ENCODE peak calls at places on chromosomes 16 and 17, in eight cellular contexts. One of them, this sample, is unnamed.

GRCh38 chr17:57561072-57561861 is 183.8 kb downstream of the CCDC182 start:
- DNase-seq in AG09309: no peak
- DNase-seq in mucosa of descending colon: no peak
- DNase-seq in CD8-positive, alpha-beta T cell: no peak
- DNase-seq in pancreas: no peak
- DNase-seq in endothelial cell: no peak
- DNase-seq in GM06990: no peak
- DNase-seq in B cell: no peak
- DNase-seq in this sample: peak; percentile 85

GRCh38 chr16:48609453-48610023 is 442 bp downstream of the N4BP1 start:
- DNase-seq in AG09309: no peak
- DNase-seq in mucosa of descending colon: peak; percentile 53
- DNase-seq in CD8-positive, alpha-beta T cell: peak; percentile 62
- DNase-seq in pancreas: peak; percentile 91
- DNase-seq in endothelial cell: no peak
- DNase-seq in GM06990: peak; percentile 77
- DNase-seq in B cell: no peak
- DNase-seq in this sample: peak; percentile 61

GRCh38 chr16:28181557-28181914 is 30.2 kb downstream of the XPO6 start:
- DNase-seq in AG09309: peak; percentile 79
- DNase-seq in mucosa of descending colon: peak; percentile 33
- DNase-seq in CD8-positive, alpha-beta T cell: no peak
- DNase-seq in pancreas: no peak
- DNase-seq in endothelial cell: no peak
- DNase-seq in GM06990: no peak
- DNase-seq in B cell: no peak
- DNase-seq in this sample: peak; percentile 68

GRCh38 chr17:65389426-65389825 is 172.0 kb downstream of the AXIN2 start:
- DNase-seq in AG09309: peak; percentile 10
- DNase-seq in mucosa of descending colon: no peak
- DNase-seq in CD8-positive, alpha-beta T cell: no peak
- DNase-seq in pancreas: no peak
- DNase-seq in endothelial cell: no peak
- DNase-seq in GM06990: no peak
- DNase-seq in B cell: no peak
- DNase-seq in this sample: no peak

GRCh38 chr16:82016268-82016667 is 5.0 kb upstream of the SDR42E1 start:
- DNase-seq in AG09309: no peak
- DNase-seq in mucosa of descending colon: peak; percentile 57
- DNase-seq in CD8-positive, alpha-beta T cell: no peak
- DNase-seq in pancreas: no peak
- DNase-seq in endothelial cell: peak; percentile 11
- DNase-seq in GM06990: no peak
- DNase-seq in B cell: no peak
- DNase-seq in this sample: no peak

GRCh38 chr16:23979982-23980381 is 144.2 kb downstream of the PRKCB start:
- DNase-seq in AG09309: no peak
- DNase-seq in mucosa of descending colon: no peak
- DNase-seq in CD8-positive, alpha-beta T cell: no peak
- DNase-seq in pancreas: no peak
- DNase-seq in endothelial cell: no peak
- DNase-seq in GM06990: no peak
- DNase-seq in B cell: no peak
- DNase-seq in this sample: no peak

GRCh38 chr17:28476076-28476475 is 2.6 kb downstream of the SLC13A2 start:
- DNase-seq in AG09309: no peak
- DNase-seq in mucosa of descending colon: no peak
- DNase-seq in CD8-positive, alpha-beta T cell: no peak
- DNase-seq in pancreas: no peak
- DNase-seq in endothelial cell: no peak
- DNase-seq in GM06990: no peak
- DNase-seq in B cell: no peak
- DNase-seq in this sample: no peak

GRCh38 chr16:21166561-21166961 is 8.1 kb downstream of the LDAF1 start:
- DNase-seq in AG09309: no peak
- DNase-seq in mucosa of descending colon: no peak
- DNase-seq in CD8-positive, alpha-beta T cell: no peak
- DNase-seq in pancreas: no peak
- DNase-seq in endothelial cell: no peak
- DNase-seq in GM06990: no peak
- DNase-seq in B cell: no peak
- DNase-seq in this sample: no peak

DNA sequence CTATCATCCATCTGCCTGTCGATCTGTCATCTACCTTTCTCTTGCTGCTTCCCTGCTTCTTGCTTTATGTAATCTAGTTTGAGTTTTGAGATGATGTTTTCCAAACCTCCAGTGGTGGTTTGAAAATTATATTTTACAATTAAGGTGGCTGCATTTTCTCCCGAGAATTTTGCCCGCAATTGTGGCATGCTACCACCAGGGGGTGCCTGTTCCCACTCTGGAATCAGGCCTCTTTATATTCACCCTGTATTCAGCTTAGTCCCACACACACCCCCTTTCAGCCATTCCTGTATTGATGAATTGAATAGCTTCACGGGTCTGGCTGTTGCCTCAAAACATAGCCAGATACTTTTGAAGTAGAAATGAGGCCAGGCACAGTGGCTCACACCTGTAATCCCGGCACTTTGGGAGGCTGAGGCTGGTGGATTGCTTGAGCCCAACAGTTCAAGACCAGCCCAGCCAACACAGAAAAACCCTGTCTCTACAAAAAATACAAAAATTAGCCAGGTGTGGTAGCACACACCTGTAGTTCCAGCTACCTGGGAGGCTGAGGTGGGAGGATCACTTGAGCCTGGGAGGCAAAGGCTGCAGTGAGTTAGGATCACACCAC is 3.2 kb downstream of the PRSS22 start:
- DNase-seq in AG09309: no peak
- DNase-seq in mucosa of descending colon: no peak
- DNase-seq in CD8-positive, alpha-beta T cell: no peak
- DNase-seq in pancreas: no peak
- DNase-seq in endothelial cell: no peak
- DNase-seq in GM06990: no peak
- DNase-seq in B cell: peak; percentile 8
- DNase-seq in this sample: no peak
- TF ChIP-seq CTCF in AG09309: peak; percentile 42
- TF ChIP-seq CTCF in mucosa of descending colon: no peak
- TF ChIP-seq CTCF in CD8-positive, alpha-beta T cell: no peak
- TF ChIP-seq CTCF in pancreas: no peak
- TF ChIP-seq CTCF in endothelial cell: peak; percentile 94
- TF ChIP-seq CTCF in GM06990: peak; percentile 43
- TF ChIP-seq CTCF in B cell: no peak
- TF ChIP-seq CTCF in this sample: peak; percentile 69

GRCh38 chr16:168424-168823 is 2.6 kb downstream of the HBM start:
- DNase-seq in AG09309: no peak
- DNase-seq in mucosa of descending colon: no peak
- DNase-seq in CD8-positive, alpha-beta T cell: no peak
- DNase-seq in pancreas: no peak
- DNase-seq in endothelial cell: no peak
- DNase-seq in GM06990: no peak
- DNase-seq in B cell: no peak
- DNase-seq in this sample: no peak
- TF ChIP-seq CTCF in AG09309: no peak
- TF ChIP-seq CTCF in mucosa of descending colon: no peak
- TF ChIP-seq CTCF in CD8-positive, alpha-beta T cell: no peak
- TF ChIP-seq CTCF in pancreas: no peak
- TF ChIP-seq CTCF in endothelial cell: no peak
- TF ChIP-seq CTCF in GM06990: no peak
- TF ChIP-seq CTCF in B cell: no peak
- TF ChIP-seq CTCF in this sample: no peak

GRCh38 chr16:53952215-53953208 is 248.6 kb downstream of the FTO start:
- DNase-seq in AG09309: no peak
- DNase-seq in mucosa of descending colon: no peak
- DNase-seq in CD8-positive, alpha-beta T cell: no peak
- DNase-seq in pancreas: no peak
- DNase-seq in endothelial cell: no peak
- DNase-seq in GM06990: peak; percentile 2
- DNase-seq in B cell: no peak
- DNase-seq in this sample: no peak
- TF ChIP-seq CTCF in AG09309: no peak
- TF ChIP-seq CTCF in mucosa of descending colon: no peak
- TF ChIP-seq CTCF in CD8-positive, alpha-beta T cell: no peak
- TF ChIP-seq CTCF in pancreas: no peak
- TF ChIP-seq CTCF in endothelial cell: no peak
- TF ChIP-seq CTCF in GM06990: no peak
- TF ChIP-seq CTCF in B cell: no peak
- TF ChIP-seq CTCF in this sample: no peak

GRCh38 chr16:71870818-71871217 is 13.2 kb downstream of the ZNF821 start:
- DNase-seq in AG09309: no peak
- DNase-seq in mucosa of descending colon: no peak
- DNase-seq in CD8-positive, alpha-beta T cell: no peak
- DNase-seq in pancreas: no peak
- DNase-seq in endothelial cell: no peak
- DNase-seq in GM06990: no peak
- DNase-seq in B cell: no peak
- DNase-seq in this sample: no peak

GRCh38 chr16:71865173-71865863 is 18.7 kb downstream of the ZNF821 start:
- DNase-seq in AG09309: no peak
- DNase-seq in mucosa of descending colon: no peak
- DNase-seq in CD8-positive, alpha-beta T cell: no peak
- DNase-seq in pancreas: no peak
- DNase-seq in endothelial cell: no peak
- DNase-seq in GM06990: no peak
- DNase-seq in B cell: no peak
- DNase-seq in this sample: no peak

GRCh38 chr16:71863995-71864394 is 18.2 kb downstream of the ATXN1L start:
- DNase-seq in AG09309: no peak
- DNase-seq in mucosa of descending colon: no peak
- DNase-seq in CD8-positive, alpha-beta T cell: no peak
- DNase-seq in pancreas: no peak
- DNase-seq in endothelial cell: no peak
- DNase-seq in GM06990: no peak
- DNase-seq in B cell: no peak
- DNase-seq in this sample: no peak

GRCh38 chr16:71869089-71869488 is 14.9 kb downstream of the ZNF821 start:
- DNase-seq in AG09309: no peak
- DNase-seq in mucosa of descending colon: no peak
- DNase-seq in CD8-positive, alpha-beta T cell: no peak
- DNase-seq in pancreas: no peak
- DNase-seq in endothelial cell: no peak
- DNase-seq in GM06990: no peak
- DNase-seq in B cell: no peak
- DNase-seq in this sample: no peak

DNA sequence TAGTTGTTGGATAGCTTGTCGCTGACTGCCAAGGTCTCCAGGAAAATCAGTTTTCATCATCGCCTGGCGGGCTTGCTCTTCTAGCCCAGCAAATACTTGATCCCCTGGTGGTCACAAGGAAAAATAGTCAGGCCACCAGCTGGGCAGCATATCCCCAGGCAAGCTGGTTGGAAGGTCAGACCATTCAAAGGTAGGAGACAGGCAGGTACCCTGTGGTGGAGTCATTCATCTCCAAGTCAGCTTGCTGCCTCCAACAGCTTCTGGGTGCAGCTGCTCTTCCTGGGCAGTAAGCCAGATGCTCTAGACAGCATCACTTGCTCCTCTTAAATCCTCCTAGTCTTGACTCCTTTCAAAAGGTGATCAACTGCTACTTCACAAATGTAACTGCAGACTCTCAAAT is 16.0 kb downstream of the ZNF821 start:
- DNase-seq in AG09309: no peak
- DNase-seq in mucosa of descending colon: no peak
- DNase-seq in CD8-positive, alpha-beta T cell: no peak
- DNase-seq in pancreas: no peak
- DNase-seq in endothelial cell: no peak
- DNase-seq in GM06990: no peak
- DNase-seq in B cell: no peak
- DNase-seq in this sample: no peak
- TF ChIP-seq CTCF in AG09309: no peak
- TF ChIP-seq CTCF in mucosa of descending colon: no peak
- TF ChIP-seq CTCF in CD8-positive, alpha-beta T cell: no peak
- TF ChIP-seq CTCF in pancreas: no peak
- TF ChIP-seq CTCF in endothelial cell: peak; percentile 21
- TF ChIP-seq CTCF in GM06990: no peak
- TF ChIP-seq CTCF in B cell: no peak
- TF ChIP-seq CTCF in this sample: no peak

DNA sequence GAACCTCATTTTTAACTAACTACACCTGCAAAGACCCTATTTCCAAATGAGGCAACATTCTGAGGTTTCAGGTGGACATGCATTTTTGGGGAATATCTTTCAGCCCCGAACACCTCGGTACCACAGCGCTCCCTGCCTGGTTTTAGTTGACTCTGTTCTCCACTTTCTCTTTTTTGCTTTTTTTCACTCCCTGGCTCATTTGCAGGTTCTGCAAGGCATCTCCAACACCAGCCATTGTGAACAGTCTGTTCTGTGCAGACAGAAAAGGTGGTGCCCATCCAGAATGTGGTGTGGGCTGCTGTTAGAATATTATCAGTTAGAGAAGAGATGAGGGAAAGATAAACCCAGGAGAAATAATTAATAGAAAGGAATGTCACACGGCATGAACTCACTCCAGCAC is 32.5 kb upstream of the ZCCHC14 start:
- DNase-seq in AG09309: no peak
- DNase-seq in mucosa of descending colon: no peak
- DNase-seq in CD8-positive, alpha-beta T cell: no peak
- DNase-seq in pancreas: no peak
- DNase-seq in endothelial cell: no peak
- DNase-seq in GM06990: no peak
- DNase-seq in B cell: no peak
- DNase-seq in this sample: no peak
- TF ChIP-seq CTCF in AG09309: no peak
- TF ChIP-seq CTCF in mucosa of descending colon: no peak
- TF ChIP-seq CTCF in CD8-positive, alpha-beta T cell: no peak
- TF ChIP-seq CTCF in pancreas: no peak
- TF ChIP-seq CTCF in endothelial cell: no peak
- TF ChIP-seq CTCF in GM06990: no peak
- TF ChIP-seq CTCF in B cell: no peak
- TF ChIP-seq CTCF in this sample: no peak

GRCh38 chr17:2368383-2368782 is 31.1 kb downstream of the SGSM2 start:
- DNase-seq in AG09309: no peak
- DNase-seq in mucosa of descending colon: no peak
- DNase-seq in CD8-positive, alpha-beta T cell: no peak
- DNase-seq in pancreas: no peak
- DNase-seq in endothelial cell: no peak
- DNase-seq in GM06990: no peak
- DNase-seq in B cell: peak; percentile 25
- DNase-seq in this sample: no peak

GRCh38 chr17:2371183-2372130 is 29.4 kb downstream of the MNT start:
- DNase-seq in AG09309: no peak
- DNase-seq in mucosa of descending colon: no peak
- DNase-seq in CD8-positive, alpha-beta T cell: no peak
- DNase-seq in pancreas: no peak
- DNase-seq in endothelial cell: no peak
- DNase-seq in GM06990: no peak
- DNase-seq in B cell: no peak
- DNase-seq in this sample: no peak

GRCh38 chr17:2369039-2369438 is 31.7 kb downstream of the SGSM2 start:
- DNase-seq in AG09309: no peak
- DNase-seq in mucosa of descending colon: no peak
- DNase-seq in CD8-positive, alpha-beta T cell: no peak
- DNase-seq in pancreas: no peak
- DNase-seq in endothelial cell: no peak
- DNase-seq in GM06990: no peak
- DNase-seq in B cell: peak; percentile 33
- DNase-seq in this sample: no peak

GRCh38 chr17:2370211-2370589 is 30.7 kb downstream of the MNT start:
- DNase-seq in AG09309: no peak
- DNase-seq in mucosa of descending colon: no peak
- DNase-seq in CD8-positive, alpha-beta T cell: no peak
- DNase-seq in pancreas: peak; percentile 74
- DNase-seq in endothelial cell: no peak
- DNase-seq in GM06990: no peak
- DNase-seq in B cell: no peak
- DNase-seq in this sample: no peak

GRCh38 chr17:2369551-2370210 is 31.2 kb downstream of the MNT start:
- DNase-seq in AG09309: no peak
- DNase-seq in mucosa of descending colon: no peak
- DNase-seq in CD8-positive, alpha-beta T cell: no peak
- DNase-seq in pancreas: no peak
- DNase-seq in endothelial cell: peak; percentile 45
- DNase-seq in GM06990: no peak
- DNase-seq in B cell: no peak
- DNase-seq in this sample: peak; percentile 40
- TF ChIP-seq CTCF in AG09309: no peak
- TF ChIP-seq CTCF in mucosa of descending colon: no peak
- TF ChIP-seq CTCF in CD8-positive, alpha-beta T cell: no peak
- TF ChIP-seq CTCF in pancreas: no peak
- TF ChIP-seq CTCF in endothelial cell: no peak
- TF ChIP-seq CTCF in GM06990: no peak
- TF ChIP-seq CTCF in B cell: no peak
- TF ChIP-seq CTCF in this sample: no peak

This sample was measured in Caco-2.